ENCODE peak calls at places on chromosomes 4 and X, in seven cellular contexts. Y is hepatocyte, P is WERI-Rb-1, X is suprapubic skin, G is esophagus muscularis mucosa, I is sigmoid colon, L is astrocyte. E is an unnamed sample.

GRCh38 chrX:72305286-72306084 is at the start of gene CITED1:
- DNase-seq in Y (no peak), P (peak; percentile 45), X (no peak), G (no peak), I (no peak), L (no peak), E (no peak)

GRCh38 chr4:87425711-87426110 is 3.3 kb downstream of the NUDT9 start:
- DNase-seq in Y (no peak), P (no peak), X (no peak), G (no peak), I (no peak), L (no peak), E (no peak)

GRCh38 chr4:70734168-70734954 is 12.6 kb downstream of the RUFY3 start:
- DNase-seq in Y (no peak), P (no peak), X (no peak), G (no peak), I (no peak), L (peak; percentile 47), E (peak; percentile 69)

GRCh38 chr4:153789741-153790651 is 1.1 kb upstream of the SFRP2 start:
- DNase-seq in Y (no peak), P (no peak), X (no peak), G (no peak), I (peak; percentile 63), L (no peak), E (no peak)

GRCh38 chrX:130136497-130136896 is 26.2 kb upstream of the ELF4 start:
- DNase-seq in Y (no peak), P (no peak), X (no peak), G (no peak), I (no peak), L (no peak), E (no peak)

GRCh38 chr4:181819951-181820350 is 423.3 kb upstream of the TENM3 start:
- DNase-seq in Y (peak; percentile 13), P (no peak), X (no peak), G (no peak), I (no peak), L (peak; percentile 30), E (no peak)

GRCh38 chrX:51144828-51145442 is 187.7 kb upstream of the NUDT10 start:
- DNase-seq in Y (peak; percentile 62), P (peak; percentile 47), X (no peak), G (no peak), I (no peak), L (peak; percentile 1), E (peak; percentile 40)

GRCh38 chrX:66914082-66914481 is 275.2 kb upstream of the EDA2R start:
- DNase-seq in Y (peak; percentile 71), P (no peak), X (no peak), G (no peak), I (no peak), L (no peak), E (no peak)

DNA sequence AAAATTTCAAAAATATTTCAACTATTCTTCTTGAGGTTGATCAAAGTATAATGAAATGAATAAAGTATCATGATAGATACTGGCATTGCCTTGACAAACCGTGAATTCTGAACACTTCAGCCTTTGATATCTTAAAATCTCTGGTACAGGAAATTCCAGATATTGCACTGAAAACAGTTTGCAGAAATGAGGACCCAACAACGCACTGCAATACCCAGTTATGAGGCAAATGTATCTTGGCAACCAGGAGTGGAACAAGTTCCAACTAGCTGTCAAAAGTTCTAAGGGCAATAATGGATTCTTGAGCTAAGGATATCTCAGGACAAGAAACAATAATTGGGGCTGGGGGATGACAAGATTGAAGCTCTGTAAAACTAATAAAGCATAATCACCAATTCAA is 38.2 kb downstream of the EIF4E start:
- DNase-seq in Y (no peak), P (no peak), X (no peak), G (no peak), I (no peak), L (peak; percentile 26), E (no peak)
- H3K36me3 ChIP-seq in Y (no peaks in the 10 kb centered on the region), P (peaks cover 100% of the 10 kb centered on the region), X (peaks cover 44% of the 10 kb centered on the region), G (peaks cover under 1% of the 10 kb centered on the region), I (peaks cover 56% of the 10 kb centered on the region), L (peaks cover 40% of the 10 kb centered on the region), E (peaks cover 34% of the 10 kb centered on the region)

GRCh38 chr4:243407-243806 is 61.9 kb downstream of the ZNF732 start:
- DNase-seq in Y (no peak), P (peak; percentile 49), X (no peak), G (no peak), I (no peak), L (no peak), E (no peak)

GRCh38 chr4:242121-242848 is 63.0 kb downstream of the ZNF732 start:
- DNase-seq in Y (peak; percentile 35), P (peak; percentile 66), X (no peak), G (no peak), I (peak; percentile 84), L (peak; percentile 14), E (peak; percentile 73)

GRCh38 chr4:244471-244870 is 60.8 kb downstream of the ZNF732 start:
- DNase-seq in Y (peak; percentile 26), P (peak; percentile 45), X (no peak), G (no peak), I (peak; percentile 66), L (no peak), E (peak; percentile 32)
- H3K9me3 ChIP-seq in Y (no peaks in the 10 kb centered on the region), P (peaks cover 17% of the 10 kb centered on the region), X (peaks cover 12% of the 10 kb centered on the region), G (peaks cover 6% of the 10 kb centered on the region), I (no peaks in the 10 kb centered on the region), L (peaks cover 28% of the 10 kb centered on the region), E (peaks cover 8% of the 10 kb centered on the region)

DNA sequence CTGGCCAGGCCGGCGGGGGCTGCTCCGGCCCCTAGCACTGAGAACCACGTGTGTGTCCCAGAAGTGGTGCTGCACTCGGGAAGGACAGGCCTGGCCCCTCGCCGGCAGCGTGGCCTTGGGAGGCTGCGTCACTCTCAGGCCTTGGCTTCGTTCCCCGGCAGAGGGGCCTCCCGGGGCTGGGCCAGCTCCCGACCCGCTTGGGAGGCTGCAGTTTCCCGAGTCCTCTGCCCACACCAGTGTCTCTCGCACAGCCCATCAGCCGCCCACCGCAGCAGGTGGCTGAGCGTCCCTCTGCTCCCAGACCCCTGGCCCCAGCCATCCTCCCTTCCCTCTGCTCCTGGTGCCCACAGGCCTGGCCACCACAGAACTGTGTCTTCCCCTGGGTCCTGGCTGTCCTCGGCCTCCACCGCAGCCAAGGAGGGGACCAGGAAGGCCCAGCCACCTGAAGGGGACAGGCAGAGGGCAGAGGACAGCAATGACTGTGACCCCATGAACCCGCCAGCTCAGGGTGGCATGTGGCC is 10.9 kb upstream of the CPLX1 start:
- DNase-seq in Y (no peak), P (no peak), X (no peak), G (no peak), I (no peak), L (no peak), E (no peak)
- H3K27ac ChIP-seq in Y (no peak overlapping the region), P (no peak overlapping the region), X (no peak overlapping the region), G (no peak overlapping the region), I (no peak overlapping the region), L (no peak overlapping the region), E (no peak overlapping the region)

GRCh38 chr4:125482822-125483221 is 168.1 kb downstream of the FAT4 start:
- DNase-seq in Y (no peak), P (no peak), X (no peak), G (no peak), I (no peak), L (no peak), E (no peak)
- H3K36me3 ChIP-seq in Y (no peaks in the 10 kb centered on the region), P (no peaks in the 10 kb centered on the region), X (peaks cover 5% of the 10 kb centered on the region), G (peaks cover 8% of the 10 kb centered on the region), I (peaks cover 67% of the 10 kb centered on the region), L (peaks cover 2% of the 10 kb centered on the region), E (peaks cover 4% of the 10 kb centered on the region)

E was measured in cardiac muscle cell.